ENCODE peak calls at places on chromosomes 4 and X, in nine cellular contexts. N, T, P, U, S, R, V, Q and X are unnamed samples. For H3K4me1, the result is how much of the 10 kb centered on the place peaks cover.

GRCh38 chr4:168766537-168767316 is 243.3 kb downstream of the CBR4 start:
- DNase-seq in N (no peak), T (no peak), P (no peak), U (no peak), S (no peak), R (no peak), V (no peak), Q (no peak), X (no peak)

GRCh38 chr4:20773144-20773997 is 73.1 kb downstream of the PACRGL start:
- DNase-seq in N (peak), T (peak), P (peak), U (peak), S (peak), R (no peak), V (peak), Q (peak), X (peak)

GRCh38 chr4:1353186-1354055 is 6.4 kb downstream of the UVSSA start:
- DNase-seq in N (no peak), T (no peak), P (no peak), U (no peak), S (no peak), R (no peak), V (no peak), Q (no peak), X (no peak)

GRCh38 chr4:95095352-95095974 is 337.7 kb downstream of the BMPR1B start:
- DNase-seq in N (no peak), T (no peak), P (no peak), U (no peak), S (no peak), R (no peak), V (no peak), Q (no peak), X (no peak)

GRCh38 chrX:270848-271367 is 10.3 kb upstream of the PLCXD1 start:
- DNase-seq in N (no peak), T (peak), P (peak), U (no peak), S (no peak), R (peak), V (peak), Q (peak), X (peak)

GRCh38 chrX:14095702-14096101 is 66.0 kb upstream of the GEMIN8 start:
- DNase-seq in N (no peak), T (peak), P (no peak), U (no peak), S (no peak), R (no peak), V (peak), Q (no peak), X (peak)

GRCh38 chr4:112504807-112505206 is 11.2 kb downstream of the NEUROG2 start:
- DNase-seq in N (no peak), T (no peak), P (no peak), U (no peak), S (no peak), R (no peak), V (no peak), Q (no peak), X (no peak)

GRCh38 chr4:38412137-38412536 is 251.9 kb upstream of the KLF3 start:
- DNase-seq in N (no peak), T (no peak), P (peak), U (peak), S (no peak), R (no peak), V (no peak), Q (no peak), X (no peak)

GRCh38 chrX:40418413-40419195 is 162.2 kb upstream of the ATP6AP2 start:
- DNase-seq in N (no peak), T (no peak), P (no peak), U (no peak), S (peak), R (no peak), V (no peak), Q (no peak), X (no peak)

GRCh38 chr4:113951263-113951662 is 28.2 kb downstream of the ARSJ start:
- DNase-seq in N (no peak), T (peak), P (no peak), U (no peak), S (no peak), R (no peak), V (no peak), Q (no peak), X (no peak)

GRCh38 chr4:104677122-104677521 is 182.4 kb upstream of the CXXC4 start:
- DNase-seq in N (no peak), T (no peak), P (no peak), U (no peak), S (no peak), R (no peak), V (no peak), Q (no peak), X (no peak)

GRCh38 chr4:16721618-16722291 is 176.7 kb downstream of the LDB2 start:
- DNase-seq in N (no peak), T (no peak), P (no peak), U (peak), S (no peak), R (no peak), V (no peak), Q (no peak), X (no peak)

GRCh38 chrX:8955521-8955920 is 78.4 kb downstream of the FAM9B start:
- DNase-seq in N (no peak), T (no peak), P (no peak), U (no peak), S (no peak), R (no peak), V (no peak), Q (no peak), X (no peak)

GRCh38 chr4:8644966-8645752 is 52.6 kb downstream of the CPZ start:
- DNase-seq in N (no peak), T (peak), P (peak), U (no peak), S (no peak), R (peak), V (no peak), Q (peak), X (peak)

GRCh38 chrX:118588715-118589114 is 93.1 kb downstream of the DOCK11 start:
- DNase-seq in N (no peak), T (no peak), P (no peak), U (no peak), S (no peak), R (no peak), V (no peak), Q (no peak), X (no peak)

GRCh38 chrX:13047752-13048151 is 3.3 kb upstream of the FAM9C start:
- DNase-seq in N (no peak), T (no peak), P (no peak), U (no peak), S (no peak), R (no peak), V (no peak), Q (no peak), X (no peak)

GRCh38 chr4:57131849-57132745 is 21.9 kb upstream of the IGFBP7 start:
- DNase-seq in N (no peak), T (no peak), P (no peak), U (no peak), S (peak), R (no peak), V (no peak), Q (no peak), X (no peak)

GRCh38 chr4:76208005-76208765 is 5.4 kb downstream of the SCARB2 start:
- DNase-seq in N (no peak), T (peak), P (peak), U (peak), S (peak), R (peak), V (peak), Q (peak), X (peak)

GRCh38 chrX:10516781-10517322 is 103.5 kb downstream of the MID1 start:
- DNase-seq in N (no peak), T (no peak), P (no peak), U (no peak), S (no peak), R (no peak), V (no peak), Q (no peak), X (no peak)

GRCh38 chr4:41400296-41400695 is 137.7 kb upstream of the LIMCH1 start:
- DNase-seq in N (no peak), T (no peak), P (no peak), U (no peak), S (no peak), R (no peak), V (no peak), Q (no peak), X (no peak)

GRCh38 chr4:58649236-58649635 is 1539.1 kb upstream of the IGFBP7 start:
- DNase-seq in N (no peak), T (no peak), P (no peak), U (no peak), S (no peak), R (no peak), V (no peak), Q (no peak), X (no peak)

GRCh38 chrX:100895365-100896075 is 21.4 kb upstream of the NOX1 start:
- DNase-seq in N (no peak), T (no peak), P (no peak), U (no peak), S (no peak), R (no peak), V (peak), Q (no peak), X (peak)

GRCh38 chrX:123917069-123917468 is 44.4 kb upstream of the STAG2 start:
- DNase-seq in N (no peak), T (no peak), P (no peak), U (no peak), S (no peak), R (no peak), V (no peak), Q (no peak), X (no peak)

GRCh38 chr4:99918656-99919055 is 24.4 kb upstream of the LAMTOR3 start:
- DNase-seq in N (no peak), T (no peak), P (no peak), U (no peak), S (no peak), R (no peak), V (no peak), Q (no peak), X (no peak)

GRCh38 chrX:24879679-24880078 is 136.1 kb downstream of the ARX start:
- DNase-seq in N (no peak), T (no peak), P (no peak), U (no peak), S (no peak), R (no peak), V (no peak), Q (no peak), X (no peak)

GRCh38 chrX:69142688-69143239 is 22.5 kb downstream of the PJA1 start:
- DNase-seq in N (no peak), T (peak), P (no peak), U (no peak), S (no peak), R (no peak), V (no peak), Q (no peak), X (no peak)

GRCh38 chr4:8461616-8462015 is 21.0 kb downstream of the TRMT44 start:
- DNase-seq in N (no peak), T (no peak), P (no peak), U (no peak), S (no peak), R (no peak), V (no peak), Q (no peak), X (no peak)

GRCh38 chrX:45017946-45018345 is 145.0 kb downstream of the KDM6A start:
- DNase-seq in N (no peak), T (no peak), P (no peak), U (no peak), S (no peak), R (no peak), V (no peak), Q (no peak), X (no peak)

GRCh38 chr4:137664055-137664405 is 131.7 kb upstream of the PCDH18 start:
- DNase-seq in N (no peak), T (no peak), P (no peak), U (no peak), S (no peak), R (no peak), V (no peak), Q (no peak), X (no peak)

DNA sequence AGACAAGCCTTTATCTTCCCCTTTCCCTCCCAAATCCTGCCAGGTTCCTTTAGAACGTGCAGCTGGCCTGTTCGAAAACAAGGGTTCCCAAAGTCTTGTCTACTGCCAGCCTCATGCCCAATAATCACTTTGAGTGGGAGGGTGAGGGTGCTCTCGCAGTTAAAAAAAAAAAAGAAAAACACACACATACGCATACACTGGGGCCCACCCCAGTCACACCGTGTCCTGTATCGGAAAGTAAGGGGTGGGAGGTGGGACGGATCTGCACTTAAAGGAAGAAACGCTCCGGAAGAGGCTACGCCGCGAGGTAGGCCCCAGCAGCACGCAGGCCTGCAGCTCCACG is 495 bp downstream of the MAD2L1 start:
- DNase-seq in N (peak), T (no peak), P (no peak), U (no peak), S (no peak), R (no peak), V (no peak), Q (no peak), X (no peak)
- H3K4me1 ChIP-seq in N (under half), T (under half), P (under half), U (under half), S (under half), R (under half), V (under half), Q (under half), X (under half)

DNA sequence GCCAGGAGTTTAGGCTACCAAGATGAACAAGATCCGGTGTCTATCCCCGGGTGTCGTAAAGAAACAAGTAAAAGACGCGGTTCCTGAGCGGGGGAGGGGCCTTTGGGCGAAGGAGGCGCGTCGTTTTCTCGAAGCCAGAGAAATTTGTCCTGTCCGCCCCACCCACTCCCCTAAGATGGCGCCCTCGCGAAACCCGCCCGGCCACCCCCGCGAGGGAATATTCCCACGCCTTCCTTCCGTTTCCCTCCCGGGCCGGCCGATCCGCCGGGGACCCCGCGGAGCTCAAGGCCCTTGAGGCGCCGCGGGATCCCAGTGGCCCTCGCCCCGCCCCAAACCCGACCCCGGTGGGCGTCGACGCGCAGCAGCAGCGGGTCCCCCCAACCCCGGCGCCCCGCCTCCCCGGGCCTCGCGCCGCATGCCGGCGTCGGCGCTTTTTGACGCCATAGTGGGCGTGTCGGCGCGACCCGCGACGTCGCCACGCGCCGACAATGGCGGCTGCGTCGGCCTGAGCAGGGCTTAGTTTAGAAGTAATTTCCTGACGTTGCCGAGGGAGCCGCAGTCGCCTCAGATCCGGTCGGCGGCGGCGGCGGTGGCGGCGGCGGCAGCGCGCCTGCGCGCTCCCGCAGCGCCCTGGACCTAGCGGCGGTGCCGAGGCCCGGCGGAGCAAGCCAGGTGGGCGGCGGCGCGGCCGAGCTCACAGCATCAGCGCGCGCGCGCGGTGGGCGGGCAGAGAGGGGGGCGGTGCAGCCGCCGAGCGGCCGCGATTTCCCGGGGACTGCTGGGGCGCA is 430 bp upstream of the HTATSF1 start:
- DNase-seq in N (peak), T (peak), P (peak), U (peak), S (peak), R (peak), V (peak), Q (peak), X (peak)
- TF ChIP-seq POLR2A in N (peak), T (peak), P (peak), U (peak), S (no peak), R (no peak), V (no peak), Q (no peak), X (no peak)

DNA sequence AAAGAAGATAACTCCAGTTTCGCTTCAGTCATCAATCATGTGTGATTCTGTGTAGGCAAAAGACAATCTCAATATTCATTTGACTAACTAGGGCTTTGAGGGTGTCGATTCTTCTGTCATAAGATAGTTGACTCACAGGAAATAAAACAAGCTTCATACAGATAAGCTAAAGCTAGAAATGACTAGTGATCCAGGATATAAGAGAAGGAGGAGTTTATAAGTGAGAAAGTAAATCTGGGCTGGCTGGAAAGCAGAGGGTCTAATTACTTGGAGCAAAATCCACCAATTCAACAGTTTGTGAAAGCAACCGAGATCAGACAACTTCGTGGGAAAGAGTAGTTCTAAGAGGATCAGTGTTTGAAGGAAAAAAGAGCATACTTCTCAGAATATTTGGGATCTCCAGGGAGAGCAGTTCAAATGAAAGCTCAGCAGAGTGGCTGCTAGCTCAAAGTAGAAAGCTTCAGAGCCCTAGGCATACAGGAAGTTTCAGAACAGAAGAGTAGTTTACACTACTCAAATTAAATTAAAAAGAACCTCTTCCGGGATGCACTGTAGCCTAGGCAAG is 429.3 kb downstream of the INPP4B start:
- DNase-seq in N (no peak), T (no peak), P (no peak), U (no peak), S (no peak), R (no peak), V (no peak), Q (no peak), X (no peak)
- H3K4me1 ChIP-seq in N (under half), T (under half), P (under half), U (under half), S (under half), R (under half), V (under half), Q (under half), X (under half)

GRCh38 chr4:74632634-74633033 is 161.7 kb downstream of the BTC start:
- DNase-seq in N (no peak), T (no peak), P (no peak), U (peak), S (peak), R (no peak), V (peak), Q (no peak), X (peak)
- TF ChIP-seq POLR2A in N (no peak), T (no peak), P (no peak), U (no peak), S (no peak), R (no peak), V (no peak), Q (no peak), X (no peak)

DNA sequence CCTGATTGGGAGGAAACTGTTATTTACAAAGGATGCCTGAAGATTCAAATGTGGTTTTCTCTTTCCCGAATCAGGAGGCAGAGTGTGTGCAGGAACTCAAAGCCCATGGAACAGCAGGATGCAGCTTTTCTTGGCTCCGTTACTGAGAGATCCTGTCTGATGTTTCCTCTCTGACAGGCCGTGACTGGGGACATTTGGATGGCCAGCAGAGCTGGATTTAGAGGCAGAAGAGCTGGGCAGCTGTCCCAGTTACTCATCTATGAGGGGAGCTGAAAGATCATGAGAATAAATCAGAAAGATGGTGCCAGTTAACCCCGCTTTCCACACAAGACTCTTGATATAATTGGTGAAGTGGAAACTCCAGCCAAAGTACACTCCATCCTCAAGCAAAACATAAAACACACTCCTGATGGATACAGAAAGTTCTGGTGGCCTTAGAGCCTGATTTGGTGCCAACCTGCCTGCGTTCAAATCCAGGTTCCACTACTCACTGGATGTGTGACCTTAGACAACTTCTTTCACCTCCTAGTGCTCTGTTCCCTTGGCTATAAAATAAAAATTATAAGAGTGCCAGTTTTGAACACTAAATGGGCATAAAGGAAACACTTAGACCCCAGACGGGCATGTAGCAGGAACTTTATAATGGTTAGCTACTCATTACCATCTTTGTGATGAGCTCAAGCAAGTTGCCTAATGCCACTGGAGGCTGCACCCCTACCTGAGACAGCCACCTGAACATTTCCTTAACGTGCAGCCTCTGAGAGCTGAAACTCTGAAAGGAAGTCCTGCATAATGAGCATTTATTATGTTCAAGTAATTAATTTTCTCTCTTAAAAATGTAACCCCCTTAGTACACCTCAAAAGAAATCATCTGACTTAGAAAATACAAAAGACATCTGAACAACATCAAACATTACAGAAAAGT is 349.0 kb upstream of the GATB start:
- DNase-seq in N (no peak), T (no peak), P (peak), U (no peak), S (no peak), R (no peak), V (no peak), Q (no peak), X (no peak)
- H3K4me1 ChIP-seq in N (under half), T (under half), P (under half), U (under half), S (under half), R (under half), V (under half), Q (under half), X (under half)